ENCODE peak calls at places on chromosomes 6 and 20, in six cellular contexts. J is Calu3; L is activated CD8-positive, alpha-beta memory T cell treated with anti-CD3 and anti-CD28 coated beads, Interleukin-2, amount 10 ng/mL, durations not matched to agents 7 days and 5 days; R is amniotic epithelial cell; Z is ovary; D is T-helper 2 cell. M is an unnamed sample.

GRCh38 chr20:23143098-23143497 is 57.0 kb upstream of the CD93 start:
- DNase-seq in J (peak), R (peak), Z (no peak), D (no peak), L (peak), M (peak)

GRCh38 chr20:25197870-25198190 is 2.3 kb downstream of the ENTPD6 start:
- DNase-seq in L (peak), J (no peak), Z (no peak), R (no peak), D (no peak), M (no peak)

GRCh38 chr6:5869261-5869660 is 137.5 kb downstream of the NRN1 start:
- DNase-seq in Z (no peak), D (no peak), R (no peak), L (no peak), J (no peak), M (no peak)

GRCh38 chr6:116218172-116218633 is 35.7 kb downstream of the TSPYL4 start:
- DNase-seq in Z (no peak), L (no peak), R (peak), D (no peak), J (no peak), M (no peak)

GRCh38 chr6:13370623-13371022 is 42.3 kb upstream of the TBC1D7 start:
- DNase-seq in D (no peak), Z (no peak), R (no peak), J (no peak), L (no peak), M (no peak)

GRCh38 chr6:80607814-80608391 is 501.4 kb downstream of the BCKDHB start:
- DNase-seq in J (no peak), R (peak), D (no peak), L (no peak), Z (no peak), M (no peak)

GRCh38 chr6:43724914-43725642 is 37.5 kb upstream of the MRPS18A start:
- DNase-seq in D (peak), R (peak), Z (peak), J (peak), L (peak), M (peak)

GRCh38 chr20:18304618-18305017 is 16.3 kb downstream of the ZNF133 start:
- DNase-seq in R (no peak), J (no peak), L (no peak), D (no peak), Z (no peak), M (no peak)

GRCh38 chr6:163294734-163295133 is 119.8 kb upstream of the QKI start:
- DNase-seq in J (no peak), R (no peak), D (no peak), L (no peak), Z (no peak), M (no peak)

GRCh38 chr6:57224769-57225515 is 2.8 kb upstream of the RAB23 start:
- DNase-seq in D (no peak), L (no peak), R (peak), Z (no peak), J (no peak), M (no peak)

GRCh38 chr6:1297746-1298145 is 14.2 kb upstream of the FOXQ1 start:
- DNase-seq in J (no peak), D (no peak), Z (no peak), R (peak), L (no peak), M (no peak)

GRCh38 chr20:34396408-34396807 is 33.3 kb downstream of the ITCH start:
- DNase-seq in D (no peak), L (no peak), R (no peak), J (no peak), Z (no peak), M (no peak)

GRCh38 chr20:46681032-46681854 is 8.0 kb downstream of the TP53RK start:
- DNase-seq in R (peak), Z (peak), D (peak), J (peak), L (peak), M (peak)

GRCh38 chr6:38750968-38751615 is 36.0 kb downstream of the DNAH8 start:
- DNase-seq in L (no peak), R (no peak), J (peak), D (no peak), Z (no peak), M (no peak)

GRCh38 chr6:54624779-54625178 is 221.8 kb upstream of the FAM83B start:
- DNase-seq in Z (no peak), R (peak), D (no peak), L (no peak), J (no peak), M (no peak)

GRCh38 chr20:25294459-25295385 is 46.8 kb downstream of the PYGB start:
- DNase-seq in R (peak), Z (peak), D (peak), L (peak), J (peak), M (peak)

GRCh38 chr20:33046412-33046811 is 7.3 kb upstream of the BPIFB3 start:
- DNase-seq in L (no peak), R (no peak), Z (no peak), J (no peak), D (no peak), M (no peak)

GRCh38 chr6:49849121-49849907 is 17.0 kb downstream of the CRISP1 start:
- DNase-seq in L (no peak), J (no peak), D (no peak), Z (no peak), R (peak), M (no peak)

GRCh38 chr6:24689964-24690363 is 23.1 kb downstream of the ACOT13 start:
- DNase-seq in Z (no peak), D (no peak), J (no peak), R (no peak), L (no peak), M (no peak)

GRCh38 chr6:163409712-163410111 is 4.8 kb upstream of the QKI start:
- DNase-seq in L (no peak), D (no peak), R (no peak), J (no peak), Z (no peak), M (no peak)

GRCh38 chr6:143742955-143743255 is 65.1 kb downstream of the PHACTR2 start:
- DNase-seq in D (no peak), L (no peak), J (no peak), Z (no peak), R (no peak), M (no peak)

GRCh38 chr20:23257848-23258746 is 92.5 kb upstream of the NXT1 start:
- DNase-seq in D (no peak), L (no peak), R (peak), Z (no peak), J (no peak), M (no peak)

GRCh38 chr6:138036111-138036510 is 71.1 kb downstream of the PERP start:
- DNase-seq in L (no peak), J (peak), D (no peak), R (no peak), Z (no peak), M (no peak)

GRCh38 chr6:25302677-25303128 is 23.5 kb downstream of the CARMIL1 start:
- DNase-seq in R (peak), L (no peak), D (no peak), J (peak), Z (no peak), M (no peak)

GRCh38 chr6:107941199-107941598 is 16.8 kb downstream of the SEC63 start:
- DNase-seq in J (no peak), Z (no peak), D (no peak), R (no peak), L (no peak), M (no peak)

GRCh38 chr20:35319206-35320197 is 27.3 kb upstream of the FAM83C start:
- DNase-seq in L (no peak), J (no peak), D (no peak), R (peak), Z (no peak), M (no peak)

GRCh38 chr6:2478200-2478599 is 232.8 kb upstream of the GMDS start:
- DNase-seq in J (no peak), R (no peak), D (no peak), Z (no peak), L (no peak), M (no peak)

GRCh38 chr20:42837456-42837855 is 352.2 kb downstream of the PTPRT start:
- DNase-seq in D (no peak), L (no peak), Z (no peak), J (no peak), R (no peak), M (no peak)

GRCh38 chr6:16338577-16339262 is 100.3 kb downstream of the GMPR start:
- DNase-seq in L (no peak), D (no peak), J (peak), R (peak), Z (peak), M (no peak)